ENCODE peak calls at places on chromosomes 5 and 9, in eight cellular contexts. C, R, V, Q, J, G, K and B are unnamed samples.

GRCh38 chr9:4666042-4666699 is at the start of gene SPATA6L:
- DNase-seq in C (peak; percentile 85), R (peak; percentile 82), V (peak; percentile 73), Q (peak; percentile 48), J (peak; percentile 73), G (peak; percentile 91), K (peak; percentile 71), B (peak; percentile 57)

GRCh38 chr9:133740891-133741290 is 2.7 kb upstream of the SARDH start:
- DNase-seq in C (no peak), R (no peak), V (no peak), Q (no peak), J (no peak), G (no peak), K (no peak), B (no peak)

GRCh38 chr5:73796164-73797141 is 170.5 kb downstream of the ARHGEF28 start:
- DNase-seq in C (peak; percentile 85), R (peak; percentile 66), V (peak; percentile 43), Q (peak; percentile 95), J (peak; percentile 96), G (no peak), K (peak; percentile 88), B (peak; percentile 9)

GRCh38 chr9:127036437-127036836 is 86.0 kb downstream of the ANGPTL2 start:
- DNase-seq in C (no peak), R (no peak), V (no peak), Q (no peak), J (no peak), G (no peak), K (no peak), B (no peak)

GRCh38 chr9:107273634-107274033 is 9.4 kb upstream of the RAD23B start:
- DNase-seq in C (no peak), R (no peak), V (no peak), Q (no peak), J (no peak), G (no peak), K (no peak), B (no peak)

GRCh38 chr5:95644351-95645042 is 2.1 kb upstream of the RFESD start:
- DNase-seq in C (peak; percentile 67), R (no peak), V (peak; percentile 20), Q (peak; percentile 74), J (peak; percentile 71), G (no peak), K (peak; percentile 67), B (peak; percentile 52)

GRCh38 chr5:44365351-44365750 is 23.9 kb downstream of the FGF10 start:
- DNase-seq in C (no peak), R (no peak), V (no peak), Q (peak; percentile 85), J (peak; percentile 32), G (no peak), K (no peak), B (no peak)

GRCh38 chr9:97277953-97278352 is 29.5 kb upstream of the CCDC180 start:
- DNase-seq in C (no peak), R (no peak), V (no peak), Q (no peak), J (no peak), G (no peak), K (no peak), B (no peak)

GRCh38 chr5:142542906-142543305 is 143.0 kb downstream of the FGF1 start:
- DNase-seq in C (no peak), R (no peak), V (peak; percentile 49), Q (peak; percentile 51), J (peak; percentile 67), G (no peak), K (peak; percentile 61), B (no peak)

GRCh38 chr5:142543951-142544753 is 141.7 kb downstream of the FGF1 start:
- DNase-seq in C (no peak), R (no peak), V (no peak), Q (no peak), J (peak; percentile 62), G (no peak), K (no peak), B (no peak)

GRCh38 chr5:142537938-142538337 is 148.0 kb downstream of the FGF1 start:
- DNase-seq in C (no peak), R (no peak), V (no peak), Q (no peak), J (no peak), G (no peak), K (no peak), B (no peak)

GRCh38 chr5:142540774-142541466 is 145.0 kb downstream of the FGF1 start:
- DNase-seq in C (peak; percentile 94), R (no peak), V (peak; percentile 71), Q (peak; percentile 84), J (peak; percentile 89), G (no peak), K (no peak), B (no peak)

GRCh38 chr5:142539154-142539740 is 146.6 kb downstream of the FGF1 start:
- DNase-seq in C (no peak), R (no peak), V (no peak), Q (no peak), J (no peak), G (no peak), K (no peak), B (no peak)
- H3K27ac ChIP-seq in C (no peak overlapping the region), R (no peak overlapping the region), V (no peak overlapping the region), Q (no peak overlapping the region), J (no peak overlapping the region), G (no peak overlapping the region), K (no peak overlapping the region), B (no peak overlapping the region)

DNA sequence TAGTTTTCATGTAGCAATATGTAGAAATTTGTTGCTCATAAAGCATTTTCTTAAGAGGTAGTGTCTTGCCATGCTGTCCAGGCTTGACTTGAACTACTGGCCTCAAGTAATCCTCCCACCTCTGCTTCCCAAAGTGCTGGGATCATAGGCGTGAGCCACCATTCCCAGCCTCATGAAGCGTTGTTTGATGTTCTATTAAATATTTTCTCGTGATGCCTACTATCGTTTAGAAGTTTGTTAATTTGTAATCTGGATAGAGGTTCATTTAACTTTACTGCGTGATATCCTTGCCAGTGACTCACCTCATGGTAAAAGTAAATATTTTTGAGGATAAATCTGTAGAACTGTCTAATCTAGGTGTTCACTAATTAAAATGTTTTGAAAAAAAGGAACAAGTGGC is 82.6 kb downstream of the VCAN start:
- DNase-seq in C (no peak), R (no peak), V (no peak), Q (no peak), J (no peak), G (no peak), K (no peak), B (no peak)
- H3K27ac ChIP-seq in C (no peak overlapping the region), R (peak overlapping the region; percentile 33), V (no peak overlapping the region), Q (no peak overlapping the region), J (peak overlapping the region; percentile 80), G (no peak overlapping the region), K (no peak overlapping the region), B (no peak overlapping the region)

GRCh38 chr5:119129770-119130169 is 58.9 kb downstream of the DMXL1 start:
- DNase-seq in C (no peak), R (no peak), V (no peak), Q (no peak), J (no peak), G (no peak), K (no peak), B (no peak)

GRCh38 chr5:119136666-119137318 is 65.9 kb downstream of the DMXL1 start:
- DNase-seq in C (no peak), R (no peak), V (no peak), Q (no peak), J (no peak), G (no peak), K (no peak), B (no peak)

GRCh38 chr5:119131530-119132313 is 60.8 kb downstream of the DMXL1 start:
- DNase-seq in C (no peak), R (no peak), V (no peak), Q (no peak), J (no peak), G (no peak), K (no peak), B (no peak)
- H3K27ac ChIP-seq in C (no peak overlapping the region), R (no peak overlapping the region), V (no peak overlapping the region), Q (no peak overlapping the region), J (no peak overlapping the region), G (no peak overlapping the region), K (no peak overlapping the region), B (no peak overlapping the region)

GRCh38 chr9:136012651-136013050 is 51.5 kb upstream of the UBAC1 start:
- DNase-seq in C (no peak), R (peak; percentile 46), V (no peak), Q (peak; percentile 64), J (no peak), G (peak; percentile 71), K (no peak), B (no peak)
- H3K27ac ChIP-seq in C (no peak overlapping the region), R (no peak overlapping the region), V (peak overlapping the region; percentile 64), Q (peak overlapping the region; percentile 61), J (no peak overlapping the region), G (peak overlapping the region; percentile 79), K (peak overlapping the region; percentile 76), B (no peak overlapping the region)

GRCh38 chr5:72417333-72418062 is 89.7 kb downstream of the ZNF366 start:
- DNase-seq in C (no peak), R (no peak), V (no peak), Q (no peak), J (no peak), G (no peak), K (no peak), B (no peak)
- H3K27ac ChIP-seq in C (no peak overlapping the region), R (no peak overlapping the region), V (no peak overlapping the region), Q (no peak overlapping the region), J (no peak overlapping the region), G (no peak overlapping the region), K (no peak overlapping the region), B (no peak overlapping the region)

GRCh38 chr5:132774406-132774805 is 2.6 kb downstream of the SEPTIN8 start:
- DNase-seq in C (no peak), R (peak; percentile 51), V (no peak), Q (no peak), J (no peak), G (no peak), K (no peak), B (no peak)
- H3K27ac ChIP-seq in C (no peak overlapping the region), R (peak overlapping the region; percentile 23), V (no peak overlapping the region), Q (no peak overlapping the region), J (no peak overlapping the region), G (no peak overlapping the region), K (no peak overlapping the region), B (no peak overlapping the region)

GRCh38 chr9:135397142-135397541 is 82.4 kb upstream of the PPP1R26 start:
- DNase-seq in C (no peak), R (no peak), V (no peak), Q (no peak), J (no peak), G (no peak), K (no peak), B (no peak)
- H3K27ac ChIP-seq in C (no peak overlapping the region), R (no peak overlapping the region), V (no peak overlapping the region), Q (no peak overlapping the region), J (no peak overlapping the region), G (no peak overlapping the region), K (no peak overlapping the region), B (no peak overlapping the region)